ENCODE peak calls at places on chromosomes 4 and X, in eight cellular contexts. V is CD4-positive, alpha-beta T cell; M is ELR; N is NCI-H524; R is memory B cell; E is DMS53; T is thyroid gland; Y is head of caudate nucleus. S is an unnamed sample.

GRCh38 chrX:87517571-87518141 is at the start of gene KLHL4:
- DNase-seq in V (no peak), M (no peak), N (peak), R (no peak), E (peak), T (peak), Y (peak), S (no peak)

GRCh38 chr4:35591035-35591434 is 653.3 kb downstream of the ARAP2 start:
- DNase-seq in V (no peak), M (no peak), N (no peak), R (no peak), E (no peak), T (no peak), Y (no peak), S (no peak)

GRCh38 chr4:7067147-7067522 is 729 bp downstream of the GRPEL1 start:
- DNase-seq in V (no peak), M (peak), N (no peak), R (no peak), E (no peak), T (peak), Y (no peak), S (no peak)

GRCh38 chr4:129230836-129231235 is 134.9 kb downstream of the C4orf33 start:
- DNase-seq in V (no peak), M (no peak), N (peak), R (no peak), E (no peak), T (no peak), Y (no peak), S (no peak)

GRCh38 chr4:154009191-154009590 is 220.3 kb upstream of the SFRP2 start:
- DNase-seq in V (no peak), M (no peak), N (no peak), R (no peak), E (no peak), T (no peak), Y (no peak), S (no peak)

GRCh38 chr4:139550724-139551429 is 5.1 kb downstream of the SETD7 start:
- DNase-seq in V (no peak), M (no peak), N (no peak), R (no peak), E (no peak), T (peak), Y (no peak), S (no peak)

GRCh38 chrX:97672608-97673007 is 788.9 kb downstream of the RPA4 start:
- DNase-seq in V (no peak), M (no peak), N (peak), R (no peak), E (peak), T (no peak), Y (no peak), S (no peak)

GRCh38 chrX:109777749-109778148 is 44.7 kb upstream of the ACSL4 start:
- DNase-seq in V (no peak), M (no peak), N (no peak), R (no peak), E (peak), T (no peak), Y (no peak), S (no peak)

GRCh38 chr4:53706422-53707032 is 115.2 kb upstream of the LNX1 start:
- DNase-seq in V (no peak), M (peak), N (peak), R (no peak), E (peak), T (no peak), Y (no peak), S (no peak)

GRCh38 chr4:84931961-84932360 is 34.5 kb downstream of the WDFY3 start:
- DNase-seq in V (no peak), M (no peak), N (no peak), R (no peak), E (no peak), T (no peak), Y (no peak), S (no peak)

GRCh38 chr4:151143162-151143561 is 43.7 kb downstream of the RPS3A start:
- DNase-seq in V (no peak), M (no peak), N (no peak), R (no peak), E (no peak), T (no peak), Y (no peak), S (no peak)

GRCh38 chr4:120561648-120562047 is 360.9 kb downstream of the PRDM5 start:
- DNase-seq in V (no peak), M (no peak), N (no peak), R (no peak), E (no peak), T (no peak), Y (no peak), S (no peak)

GRCh38 chr4:11368701-11369115 is 60.0 kb downstream of the HS3ST1 start:
- DNase-seq in V (no peak), M (no peak), N (no peak), R (no peak), E (no peak), T (no peak), Y (no peak), S (no peak)

GRCh38 chrX:9352683-9353430 is 112.0 kb upstream of the TBL1X start:
- DNase-seq in V (no peak), M (peak), N (no peak), R (no peak), E (no peak), T (peak), Y (no peak), S (no peak)

GRCh38 chr4:105990933-105991332 is 95.7 kb downstream of the NPNT start:
- DNase-seq in V (no peak), M (peak), N (no peak), R (no peak), E (peak), T (peak), Y (no peak), S (no peak)

GRCh38 chrX:150044556-150044955 is 106.3 kb upstream of the EOLA2 start:
- DNase-seq in V (no peak), M (peak), N (no peak), R (no peak), E (no peak), T (no peak), Y (no peak), S (no peak)

GRCh38 chr4:8198206-8198905 is 734 bp upstream of the SH3TC1 start:
- DNase-seq in V (no peak), M (no peak), N (no peak), R (no peak), E (peak), T (peak), Y (no peak), S (no peak)

GRCh38 chr4:88211473-88212252 is 53.2 kb upstream of the ABCG2 start:
- DNase-seq in V (no peak), M (peak), N (peak), R (peak), E (peak), T (peak), Y (peak), S (peak)

GRCh38 chr4:138804705-138805104 is 210.9 kb upstream of the NOCT start:
- DNase-seq in V (no peak), M (no peak), N (no peak), R (no peak), E (no peak), T (no peak), Y (no peak), S (no peak)

GRCh38 chr4:85019411-85019810 is 52.9 kb upstream of the WDFY3 start:
- DNase-seq in V (no peak), M (no peak), N (no peak), R (no peak), E (no peak), T (no peak), Y (no peak), S (no peak)

GRCh38 chrX:42976729-42977366 is 198.9 kb upstream of the PPP1R2C start:
- DNase-seq in V (no peak), M (no peak), N (peak), R (no peak), E (no peak), T (no peak), Y (no peak), S (no peak)

GRCh38 chr4:52102587-52102986 is 51.5 kb downstream of the SPATA18 start:
- DNase-seq in V (no peak), M (peak), N (no peak), R (no peak), E (peak), T (no peak), Y (no peak), S (no peak)

GRCh38 chr4:151169900-151170299 is 70.5 kb downstream of the RPS3A start:
- DNase-seq in V (no peak), M (peak), N (no peak), R (no peak), E (no peak), T (no peak), Y (no peak), S (no peak)

GRCh38 chrX:54826598-54826997 is 19.1 kb downstream of the MAGED2 start:
- DNase-seq in V (no peak), M (no peak), N (no peak), R (no peak), E (no peak), T (no peak), Y (no peak), S (no peak)

GRCh38 chrX:48676893-48677270 is 6.7 kb upstream of the WAS start:
- DNase-seq in V (no peak), M (no peak), N (no peak), R (peak), E (peak), T (peak), Y (no peak), S (no peak)

GRCh38 chr4:85128246-85129204 is 162.0 kb upstream of the WDFY3 start:
- DNase-seq in V (no peak), M (no peak), N (peak), R (no peak), E (no peak), T (no peak), Y (no peak), S (no peak)

GRCh38 chrX:54754854-54755253 is 43.2 kb downstream of the ITIH6 start:
- DNase-seq in V (no peak), M (no peak), N (no peak), R (no peak), E (no peak), T (no peak), Y (no peak), S (no peak)

GRCh38 chr4:115356176-115356575 is 242.8 kb upstream of the NDST4 start:
- DNase-seq in V (no peak), M (no peak), N (no peak), R (no peak), E (no peak), T (no peak), Y (no peak), S (no peak)

GRCh38 chr4:165326831-165327210 is 648 bp upstream of the MSMO1 start:
- DNase-seq in V (no peak), M (peak), N (peak), R (no peak), E (peak), T (peak), Y (no peak), S (no peak)

GRCh38 chrX:12052109-12052508 is 86.2 kb upstream of the FRMPD4 start:
- DNase-seq in V (no peak), M (no peak), N (no peak), R (no peak), E (no peak), T (no peak), Y (no peak), S (no peak)

GRCh38 chr4:16116019-16116418 is 32.2 kb upstream of the PROM1 start:
- DNase-seq in V (no peak), M (no peak), N (no peak), R (no peak), E (peak), T (no peak), Y (no peak), S (no peak)

GRCh38 chrX:136767104-136767941 is 13.4 kb downstream of the ARHGEF6 start:
- DNase-seq in V (peak), M (peak), N (peak), R (peak), E (peak), T (peak), Y (peak), S (no peak)

GRCh38 chr4:47703964-47704363 is 133.9 kb downstream of the CORIN start:
- DNase-seq in V (no peak), M (no peak), N (no peak), R (no peak), E (no peak), T (no peak), Y (no peak), S (no peak)

GRCh38 chr4:184356366-184356765 is 118.0 kb downstream of the IRF2 start:
- DNase-seq in V (no peak), M (no peak), N (no peak), R (no peak), E (no peak), T (no peak), Y (no peak), S (no peak)

GRCh38 chrX:96211953-96212352 is 472.7 kb upstream of the DIAPH2 start:
- DNase-seq in V (no peak), M (no peak), N (no peak), R (no peak), E (peak), T (no peak), Y (no peak), S (no peak)

GRCh38 chrX:47217121-47217851 is 1.2 kb upstream of the CDK16 start:
- DNase-seq in V (no peak), M (peak), N (peak), R (no peak), E (peak), T (no peak), Y (no peak), S (no peak)

GRCh38 chrX:132740316-132741123 is 217.9 kb downstream of the HS6ST2 start:
- DNase-seq in V (no peak), M (no peak), N (peak), R (no peak), E (peak), T (no peak), Y (no peak), S (no peak)

S was measured in GM19239.